ENCODE peak calls at places on chromosomes 6 and 20, in eight cellular contexts. D is A549; A is psoas muscle; P is IMR-90; E is heart left ventricle; L is CD8-positive, alpha-beta T cell; J is colonic mucosa; H is tibial artery. R is an unnamed sample. For H3K4me1, the result is how much of the 10 kb centered on the place peaks cover.

GRCh38 chr20:24682496-24683090 is 213.2 kb downstream of the SYNDIG1 start:
- DNase-seq in D (no peak), A (no peak), P (no peak), E (no peak), L (no peak), J (no peak), H (peak), R (peak)

GRCh38 chr6:37696841-37697735 is 595 bp downstream of the MDGA1 start:
- DNase-seq in D (peak), A (no peak), P (no peak), E (no peak), L (peak), J (no peak), H (no peak), R (no peak)

GRCh38 chr20:13865825-13866351 is 81.1 kb downstream of the NDUFAF5 start:
- DNase-seq in D (no peak), A (no peak), P (no peak), E (no peak), L (no peak), J (peak), H (no peak), R (no peak)

GRCh38 chr20:13765299-13765698 is 19.4 kb downstream of the ESF1 start:
- DNase-seq in D (no peak), A (no peak), P (peak), E (no peak), L (no peak), J (no peak), H (no peak), R (no peak)

GRCh38 chr6:46510656-46511055 is 19.4 kb upstream of the RCAN2 start:
- DNase-seq in D (no peak), A (no peak), P (no peak), E (peak), L (no peak), J (no peak), H (peak), R (no peak)

GRCh38 chr6:106908386-106908840 is 66.1 kb downstream of the CD24 start:
- DNase-seq in D (no peak), A (no peak), P (no peak), E (no peak), L (no peak), J (no peak), H (no peak), R (no peak)

GRCh38 chr6:11496152-11497060 is 41.1 kb upstream of the TMEM170B start:
- DNase-seq in D (peak), A (no peak), P (peak), E (peak), L (peak), J (peak), H (peak), R (peak)

GRCh38 chr6:139539852-139540251 is 165.4 kb upstream of the CITED2 start:
- DNase-seq in D (peak), A (peak), P (peak), E (peak), L (no peak), J (no peak), H (peak), R (peak)

GRCh38 chr6:159089909-159090308 is 45.1 kb upstream of the TAGAP start:
- DNase-seq in D (no peak), A (no peak), P (no peak), E (no peak), L (no peak), J (peak), H (no peak), R (no peak)

GRCh38 chr6:33540768-33541167 is 39.3 kb downstream of the BAK1 start:
- DNase-seq in D (no peak), A (no peak), P (no peak), E (no peak), L (no peak), J (no peak), H (no peak), R (no peak)

GRCh38 chr6:28725274-28725809 is 198.4 kb downstream of the TRIM27 start:
- DNase-seq in D (no peak), A (no peak), P (no peak), E (no peak), L (no peak), J (no peak), H (no peak), R (no peak)

GRCh38 chr6:169034523-169035167 is 219.0 kb downstream of the THBS2 start:
- DNase-seq in D (no peak), A (no peak), P (peak), E (no peak), L (no peak), J (no peak), H (no peak), R (no peak)

GRCh38 chr6:152154559-152155356 is 347.3 kb downstream of the ESR1 start:
- DNase-seq in D (no peak), A (no peak), P (peak), E (no peak), L (no peak), J (no peak), H (no peak), R (no peak)

DNA sequence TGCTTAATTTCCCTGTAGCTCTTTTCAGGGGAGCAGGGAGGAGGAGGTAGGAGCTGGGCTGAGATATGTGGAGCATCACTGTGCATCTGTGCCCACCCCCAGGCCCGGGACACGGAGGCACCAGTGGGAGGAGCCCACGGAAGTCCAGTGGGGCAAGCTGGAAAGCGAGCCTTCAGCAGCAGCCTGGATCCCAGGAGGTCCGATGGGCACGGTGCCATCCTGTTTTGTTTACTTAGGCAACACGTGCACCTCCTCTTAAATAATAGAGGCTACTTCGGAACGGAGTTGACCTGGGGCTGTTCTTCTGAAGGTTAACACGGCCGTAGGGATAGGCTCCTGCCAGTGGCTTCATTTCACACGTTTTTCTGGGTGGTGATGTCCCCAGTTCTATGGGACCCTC is 51.6 kb downstream of the CDH4 start:
- DNase-seq in D (no peak), A (no peak), P (no peak), E (no peak), L (no peak), J (no peak), H (no peak), R (no peak)
- H3K4me1 ChIP-seq in D (under half), A (under half), P (under half), E (under half), L (under half), J (under half), H (under half), R (under half)

GRCh38 chr6:113461153-113461897 is 395.8 kb upstream of the MARCKS start:
- DNase-seq in D (no peak), A (no peak), P (peak), E (no peak), L (no peak), J (no peak), H (no peak), R (no peak)
- TF ChIP-seq CTCF in D (no peak), A (no peak), P (peak), E (peak), L (no peak), J (no peak), H (no peak), R (no peak)

GRCh38 chr6:41970436-41970846 is 28.8 kb upstream of the CCND3 start:
- DNase-seq in D (peak), A (peak), P (peak), E (no peak), L (no peak), J (no peak), H (peak), R (peak)
- H3K4me1 ChIP-seq in D (half or more), A (under half), P (under half), E (under half), L (half or more), J (under half), H (under half), R (under half)

GRCh38 chr6:146892613-146893401 is 294.0 kb downstream of the ADGB start:
- DNase-seq in D (no peak), A (no peak), P (peak), E (no peak), L (no peak), J (no peak), H (no peak), R (no peak)

GRCh38 chr6:146895101-146895771 is 296.5 kb downstream of the ADGB start:
- DNase-seq in D (no peak), A (no peak), P (no peak), E (no peak), L (no peak), J (no peak), H (no peak), R (no peak)

GRCh38 chr6:146892283-146892612 is 293.5 kb downstream of the ADGB start:
- DNase-seq in D (no peak), A (no peak), P (no peak), E (no peak), L (no peak), J (no peak), H (no peak), R (no peak)

GRCh38 chr6:146894624-146895023 is 295.9 kb downstream of the ADGB start:
- DNase-seq in D (no peak), A (no peak), P (no peak), E (no peak), L (no peak), J (no peak), H (no peak), R (no peak)

GRCh38 chr6:146893690-146894089 is 294.9 kb downstream of the ADGB start:
- DNase-seq in D (no peak), A (no peak), P (no peak), E (no peak), L (no peak), J (no peak), H (no peak), R (no peak)
- TF ChIP-seq CTCF in D (no peak), A (no peak), P (no peak), E (no peak), L (no peak), J (no peak), H (no peak), R (no peak)

DNA sequence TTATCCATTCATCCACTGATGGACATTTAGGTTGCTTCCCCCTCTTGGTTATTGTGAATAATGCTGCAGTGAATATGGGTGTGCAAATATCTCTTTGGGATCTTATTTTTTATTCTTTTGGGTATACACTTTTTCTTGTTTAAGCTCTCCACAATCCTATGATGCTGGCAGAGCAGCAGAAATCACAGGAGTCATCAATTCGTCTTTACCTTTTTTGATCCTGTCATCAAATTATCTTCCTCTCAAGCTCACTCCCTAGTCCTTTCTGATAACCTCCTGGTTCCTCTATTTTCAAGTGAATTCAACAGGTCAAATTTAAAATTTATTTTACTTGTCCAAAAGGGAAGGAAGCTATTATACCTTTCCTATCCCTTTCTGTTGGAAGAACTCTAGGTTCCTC is 89.1 kb downstream of the PLCG1 start:
- DNase-seq in D (no peak), A (no peak), P (no peak), E (no peak), L (no peak), J (no peak), H (no peak), R (no peak)
- H3K4me1 ChIP-seq in D (under half), A (under half), P (under half), E (under half), L (under half), J (under half), H (under half), R (under half)

GRCh38 chr20:45153147-45153546 is 21.6 kb upstream of the PI3 start:
- DNase-seq in D (no peak), A (no peak), P (no peak), E (no peak), L (no peak), J (no peak), H (no peak), R (no peak)

GRCh38 chr20:45157977-45158376 is 16.7 kb upstream of the PI3 start:
- DNase-seq in D (no peak), A (no peak), P (peak), E (no peak), L (no peak), J (peak), H (no peak), R (no peak)

GRCh38 chr20:45156728-45157127 is 18.0 kb upstream of the PI3 start:
- DNase-seq in D (no peak), A (no peak), P (no peak), E (no peak), L (no peak), J (no peak), H (no peak), R (no peak)

GRCh38 chr20:45153756-45154155 is 20.9 kb upstream of the PI3 start:
- DNase-seq in D (no peak), A (no peak), P (no peak), E (no peak), L (no peak), J (no peak), H (no peak), R (no peak)

GRCh38 chr20:45154183-45154582 is 20.5 kb upstream of the PI3 start:
- DNase-seq in D (no peak), A (no peak), P (peak), E (no peak), L (no peak), J (no peak), H (no peak), R (no peak)
- TF ChIP-seq CTCF in D (no peak), A (no peak), P (peak), E (no peak), L (no peak), J (no peak), H (no peak), R (no peak)

DNA sequence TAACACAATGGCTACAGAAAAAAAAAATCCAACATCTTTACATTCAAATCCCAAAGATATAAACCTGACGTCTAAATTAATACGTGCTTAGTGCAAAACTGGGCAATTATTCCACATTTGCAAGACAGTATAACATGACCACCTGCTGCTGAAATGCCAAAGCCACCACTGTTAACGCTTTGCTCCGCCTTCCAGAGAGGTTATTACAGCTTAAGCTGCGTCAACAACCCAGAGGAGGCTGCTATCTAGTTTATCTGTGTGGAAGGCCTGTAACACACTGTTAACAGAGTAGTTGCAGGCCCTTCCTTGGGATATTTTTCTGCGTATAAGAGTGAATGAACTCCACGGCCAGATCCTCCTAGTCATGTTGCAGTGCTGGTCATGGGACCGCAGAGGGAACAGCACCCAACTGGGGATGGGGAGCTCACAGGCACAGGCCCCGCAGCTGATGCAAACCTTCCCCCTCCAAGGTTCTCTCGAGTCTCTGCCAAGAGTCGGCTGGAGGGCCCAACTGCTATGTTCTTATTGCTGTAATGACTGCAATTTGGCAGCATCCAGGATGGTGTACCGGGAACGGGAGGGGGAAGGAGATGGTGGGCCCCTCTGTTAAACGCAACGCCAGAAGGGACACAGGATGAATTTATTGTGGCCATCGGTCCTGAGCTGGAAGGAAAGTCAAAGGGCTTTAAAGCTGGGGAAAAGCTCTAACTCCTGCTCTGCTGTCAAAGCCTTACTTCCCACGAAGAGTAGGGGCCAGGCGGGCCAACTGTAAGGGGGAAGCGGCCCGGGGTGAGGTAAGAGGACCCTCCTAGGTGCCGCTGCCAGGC is 971 bp upstream of the NCOA7 start:
- DNase-seq in D (no peak), A (peak), P (peak), E (peak), L (peak), J (peak), H (peak), R (peak)
- H3K4me1 ChIP-seq in D (under half), A (under half), P (under half), E (under half), L (under half), J (under half), H (under half), R (under half)